ENCODE peak calls at places on chromosomes 5 and 9, in nine cellular contexts. S is Caco-2, B is cardiac muscle cell, N is heart right ventricle, G is gastrocnemius medialis, M is ovary, R is endodermal cell, P is spleen, T is A549. D is an unnamed sample. For H3K4me1, the result is how much of the 10 kb centered on the place peaks cover.

GRCh38 chr9:130897848-130898551 is 1.4 kb upstream of the QRFP start:
- DNase-seq in S (no peak), B (no peak), N (no peak), G (no peak), M (no peak), R (no peak), P (no peak), T (no peak), D (peak)

GRCh38 chr5:116626272-116626723 is 51.7 kb upstream of the SEMA6A start:
- DNase-seq in S (no peak), B (no peak), N (peak), G (peak), M (peak), R (no peak), P (no peak), T (no peak), D (peak)

GRCh38 chr9:69943146-69943545 is 100.5 kb upstream of the MAMDC2 start:
- DNase-seq in S (no peak), B (no peak), N (no peak), G (no peak), M (no peak), R (no peak), P (no peak), T (no peak), D (no peak)

GRCh38 chr9:97527626-97528528 is 26.4 kb downstream of the TMOD1 start:
- DNase-seq in S (no peak), B (peak), N (no peak), G (peak), M (no peak), R (peak), P (no peak), T (no peak), D (no peak)

GRCh38 chr5:168356592-168356991 is 65.1 kb downstream of the WWC1 start:
- DNase-seq in S (no peak), B (no peak), N (no peak), G (no peak), M (no peak), R (peak), P (no peak), T (no peak), D (no peak)

GRCh38 chr5:50655810-50656205 is 10.6 kb upstream of the PARP8 start:
- DNase-seq in S (no peak), B (no peak), N (no peak), G (no peak), M (no peak), R (no peak), P (no peak), T (no peak), D (no peak)

GRCh38 chr5:91978221-91978882 is 595.2 kb upstream of the ARRDC3 start:
- DNase-seq in S (no peak), B (no peak), N (no peak), G (no peak), M (no peak), R (no peak), P (no peak), T (no peak), D (no peak)

GRCh38 chr5:89147026-89147425 is 264.0 kb upstream of the MEF2C start:
- DNase-seq in S (no peak), B (no peak), N (no peak), G (no peak), M (no peak), R (no peak), P (no peak), T (no peak), D (no peak)

GRCh38 chr9:131422241-131422792 is 28.4 kb downstream of the PRRC2B start:
- DNase-seq in S (no peak), B (no peak), N (no peak), G (peak), M (no peak), R (no peak), P (peak), T (peak), D (peak)

GRCh38 chr5:1517838-1518237 is 5.9 kb downstream of the LPCAT1 start:
- DNase-seq in S (no peak), B (no peak), N (peak), G (no peak), M (peak), R (peak), P (peak), T (no peak), D (no peak)

GRCh38 chr9:96376926-96377874 is 6.3 kb downstream of the SLC35D2 start:
- DNase-seq in S (peak), B (peak), N (no peak), G (no peak), M (no peak), R (no peak), P (no peak), T (no peak), D (no peak)

GRCh38 chr5:168898261-168898911 is 319.2 kb upstream of the PANK3 start:
- DNase-seq in S (no peak), B (no peak), N (no peak), G (no peak), M (no peak), R (no peak), P (no peak), T (no peak), D (peak)

GRCh38 chr9:109812818-109813281 is 32.9 kb downstream of the PALM2AKAP2 start:
- DNase-seq in S (no peak), B (no peak), N (no peak), G (no peak), M (no peak), R (no peak), P (no peak), T (no peak), D (no peak)

GRCh38 chr5:123487298-123487697 is 24.7 kb upstream of the CSNK1G3 start:
- DNase-seq in S (no peak), B (peak), N (no peak), G (no peak), M (no peak), R (no peak), P (no peak), T (no peak), D (no peak)

GRCh38 chr5:149794338-149795023 is 64.4 kb downstream of the PPARGC1B start:
- DNase-seq in S (no peak), B (peak), N (no peak), G (no peak), M (no peak), R (no peak), P (no peak), T (no peak), D (no peak)

GRCh38 chr5:40321514-40321913 is 358.2 kb upstream of the PTGER4 start:
- DNase-seq in S (no peak), B (no peak), N (no peak), G (no peak), M (no peak), R (no peak), P (no peak), T (no peak), D (no peak)

GRCh38 chr5:80245986-80246781 is 9.7 kb downstream of the SERINC5 start:
- DNase-seq in S (no peak), B (no peak), N (no peak), G (no peak), M (no peak), R (no peak), P (no peak), T (no peak), D (no peak)

GRCh38 chr9:130991227-130992058 is 17.5 kb upstream of the LAMC3 start:
- DNase-seq in S (no peak), B (no peak), N (no peak), G (no peak), M (no peak), R (peak), P (no peak), T (no peak), D (no peak)

GRCh38 chr5:32773944-32774343 is 62.8 kb downstream of the NPR3 start:
- DNase-seq in S (no peak), B (no peak), N (no peak), G (no peak), M (no peak), R (no peak), P (no peak), T (no peak), D (no peak)

GRCh38 chr5:177427919-177428573 is 1.6 kb downstream of the GRK6 start:
- DNase-seq in S (no peak), B (no peak), N (no peak), G (no peak), M (peak), R (peak), P (peak), T (no peak), D (peak)

GRCh38 chr5:134020188-134020587 is 15.4 kb upstream of the VDAC1 start:
- DNase-seq in S (peak), B (no peak), N (no peak), G (no peak), M (no peak), R (peak), P (peak), T (no peak), D (no peak)

GRCh38 chr9:72883867-72884266 is 69.0 kb downstream of the ALDH1A1 start:
- DNase-seq in S (no peak), B (no peak), N (no peak), G (no peak), M (no peak), R (no peak), P (no peak), T (no peak), D (no peak)

GRCh38 chr9:94881946-94882345 is 155.4 kb downstream of the AOPEP start:
- DNase-seq in S (no peak), B (no peak), N (no peak), G (no peak), M (no peak), R (no peak), P (no peak), T (no peak), D (no peak)

GRCh38 chr9:94879230-94879629 is 152.7 kb downstream of the AOPEP start:
- DNase-seq in S (no peak), B (no peak), N (no peak), G (no peak), M (no peak), R (no peak), P (no peak), T (no peak), D (no peak)

GRCh38 chr9:94882953-94883641 is 156.6 kb downstream of the AOPEP start:
- DNase-seq in S (no peak), B (peak), N (no peak), G (no peak), M (no peak), R (no peak), P (no peak), T (no peak), D (no peak)

GRCh38 chr9:94881454-94881853 is 155.0 kb downstream of the AOPEP start:
- DNase-seq in S (no peak), B (no peak), N (no peak), G (no peak), M (no peak), R (no peak), P (no peak), T (no peak), D (no peak)

GRCh38 chr9:94881023-94881422 is 154.5 kb downstream of the AOPEP start:
- DNase-seq in S (no peak), B (no peak), N (no peak), G (no peak), M (no peak), R (no peak), P (no peak), T (no peak), D (no peak)
- H3K4me1 ChIP-seq in S (under half), B (under half), N (half or more), G (under half), M (under half), R (under half), P (under half), T (half or more), D (under half)

DNA sequence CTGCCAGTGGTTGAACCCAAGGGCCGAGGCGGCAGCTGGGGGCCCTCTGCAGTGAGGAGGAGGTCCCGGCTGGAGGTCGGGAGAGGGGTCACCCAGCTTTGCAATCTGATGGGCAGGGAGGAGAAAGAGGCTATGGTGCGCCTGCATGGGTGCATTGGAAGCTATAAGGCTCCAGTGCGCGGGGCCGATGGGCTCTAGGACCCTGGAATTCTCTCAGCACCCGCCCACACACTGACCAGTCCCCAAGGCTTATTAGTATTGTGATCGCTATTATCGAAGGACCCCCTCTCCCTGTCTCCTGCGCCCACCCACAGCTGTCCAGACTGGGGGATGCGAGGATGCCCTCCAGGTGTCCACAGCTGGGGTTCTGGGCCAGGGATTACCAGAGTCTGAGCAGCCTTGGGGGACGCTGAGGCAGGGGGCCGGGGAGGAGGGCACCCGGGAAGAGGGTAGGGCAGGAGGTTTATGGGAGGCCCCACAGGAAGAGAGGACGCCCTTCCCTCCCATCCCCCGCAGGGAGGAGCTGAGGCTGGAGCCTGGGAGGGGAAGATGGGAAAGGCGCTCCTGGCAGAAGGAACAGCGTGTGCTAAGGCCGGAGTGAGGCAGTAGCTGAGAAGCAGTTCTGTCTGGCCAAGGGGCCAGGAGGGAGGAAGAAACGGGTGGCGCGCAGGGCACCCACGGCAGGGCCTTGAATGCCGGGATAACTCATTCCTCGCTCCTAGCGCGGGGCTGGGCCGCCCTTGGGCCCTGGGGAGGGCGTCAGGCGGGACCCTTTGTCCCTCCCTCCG is 24.2 kb downstream of the C9orf50 start:
- DNase-seq in S (peak), B (peak), N (peak), G (peak), M (peak), R (peak), P (no peak), T (peak), D (no peak)
- H3K4me3 ChIP-seq in S (peak), B (peak), N (peak), G (peak), M (peak), R (peak), P (no peak), T (peak), D (no peak)

DNA sequence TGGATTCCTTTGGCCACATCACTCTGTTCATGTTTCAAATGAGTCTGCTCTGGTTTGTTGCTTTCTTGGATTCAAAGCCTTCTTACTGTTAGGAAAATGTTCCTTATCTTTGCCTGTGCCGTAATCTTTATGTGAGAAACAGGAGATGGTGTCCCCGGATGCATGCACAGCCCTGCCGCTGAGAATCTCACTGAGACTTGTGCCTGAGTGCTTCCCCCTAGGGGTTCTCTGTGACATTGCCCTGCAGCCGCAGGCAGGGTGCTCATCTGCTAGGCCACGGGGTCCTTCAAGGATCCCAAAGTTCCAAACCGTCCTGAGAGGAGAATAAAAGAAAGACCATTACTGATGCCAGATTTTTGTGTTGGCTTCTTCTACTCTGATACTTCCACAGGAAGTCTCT is 81.4 kb upstream of the ANKRD55 start:
- DNase-seq in S (no peak), B (no peak), N (peak), G (no peak), M (no peak), R (peak), P (no peak), T (peak), D (peak)
- TF ChIP-seq CTCF in S (no peak), B (peak), N (peak), G (no peak), M (no peak), R (peak), P (no peak), T (peak), D (peak)

GRCh38 chr9:112380102-112380581 is at the start of gene HSDL2:
- DNase-seq in S (no peak), B (no peak), N (no peak), G (peak), M (no peak), R (no peak), P (no peak), T (no peak), D (no peak)
- H3K4me1 ChIP-seq in S (under half), B (under half), N (half or more), G (half or more), M (under half), R (under half), P (under half), T (under half), D (under half)